ENCODE peak calls at places on chromosomes 6 and 20, in four cellular contexts. D, N, E and O are unnamed samples.

GRCh38 chr20:33830371-33830770 is 19.2 kb downstream of the CHMP4B start:
- DNase-seq in D (no peak), N (no peak), E (no peak), O (no peak)

GRCh38 chr6:169702640-169703246 is 817 bp downstream of the C6orf120 start:
- DNase-seq in D (no peak), N (peak), E (no peak), O (peak)

GRCh38 chr20:48583171-48583570 is 244.6 kb downstream of the PREX1 start:
- DNase-seq in D (no peak), N (no peak), E (no peak), O (no peak)

GRCh38 chr6:124770131-124770530 is 192.1 kb upstream of the RNF217 start:
- DNase-seq in D (no peak), N (no peak), E (no peak), O (no peak)

GRCh38 chr6:143745160-143746133 is 67.7 kb downstream of the PHACTR2 start:
- DNase-seq in D (peak), N (peak), E (no peak), O (peak)

GRCh38 chr20:16612708-16613107 is 39.5 kb upstream of the KIF16B start:
- DNase-seq in D (no peak), N (no peak), E (no peak), O (no peak)

GRCh38 chr6:99589290-99589672 is 17.4 kb upstream of the PRDM13 start:
- DNase-seq in D (no peak), N (no peak), E (no peak), O (peak)

GRCh38 chr20:50921055-50921454 is 10.2 kb downstream of the ADNP start:
- DNase-seq in D (peak), N (no peak), E (no peak), O (no peak)

GRCh38 chr6:33080127-33081089 is 4.6 kb downstream of the HLA-DPB1 start:
- DNase-seq in D (no peak), N (no peak), E (peak), O (peak)

GRCh38 chr6:140382351-140382750 is 1007.9 kb upstream of the CITED2 start:
- DNase-seq in D (no peak), N (no peak), E (no peak), O (no peak)

GRCh38 chr20:39716796-39717341 is 754.7 kb downstream of the DHX35 start:
- DNase-seq in D (no peak), N (no peak), E (no peak), O (no peak)

GRCh38 chr6:35081426-35081851 is 59.7 kb downstream of the TCP11 start:
- DNase-seq in D (no peak), N (no peak), E (no peak), O (no peak)

GRCh38 chr6:148495029-148495428 is 152.4 kb downstream of the SASH1 start:
- DNase-seq in D (no peak), N (no peak), E (no peak), O (no peak)

GRCh38 chr6:148500402-148500801 is 157.8 kb downstream of the SASH1 start:
- DNase-seq in D (no peak), N (no peak), E (no peak), O (no peak)

GRCh38 chr6:148494226-148494625 is 151.6 kb downstream of the SASH1 start:
- DNase-seq in D (no peak), N (no peak), E (no peak), O (no peak)

GRCh38 chr6:148497717-148498116 is 155.1 kb downstream of the SASH1 start:
- DNase-seq in D (no peak), N (no peak), E (no peak), O (no peak)

GRCh38 chr6:148497256-148497655 is 154.6 kb downstream of the SASH1 start:
- DNase-seq in D (no peak), N (no peak), E (no peak), O (no peak)
- TF ChIP-seq NR3C1 in D (no peak), N (no peak), E (no peak), O (no peak)

GRCh38 chr6:56040271-56040670 is 164.9 kb upstream of the BMP5 start:
- DNase-seq in D (no peak), N (no peak), E (no peak), O (no peak)

GRCh38 chr6:56038764-56039163 is 163.4 kb upstream of the BMP5 start:
- DNase-seq in D (no peak), N (no peak), E (no peak), O (no peak)

GRCh38 chr6:56041591-56041990 is 166.2 kb upstream of the BMP5 start:
- DNase-seq in D (no peak), N (no peak), E (no peak), O (no peak)

GRCh38 chr6:56043076-56043475 is 167.7 kb upstream of the BMP5 start:
- DNase-seq in D (no peak), N (no peak), E (no peak), O (no peak)

GRCh38 chr6:56040875-56041274 is 165.5 kb upstream of the BMP5 start:
- DNase-seq in D (no peak), N (no peak), E (no peak), O (no peak)
- TF ChIP-seq HMGXB4 in D (no peak), N (no peak), E (no peak), O (no peak)

DNA sequence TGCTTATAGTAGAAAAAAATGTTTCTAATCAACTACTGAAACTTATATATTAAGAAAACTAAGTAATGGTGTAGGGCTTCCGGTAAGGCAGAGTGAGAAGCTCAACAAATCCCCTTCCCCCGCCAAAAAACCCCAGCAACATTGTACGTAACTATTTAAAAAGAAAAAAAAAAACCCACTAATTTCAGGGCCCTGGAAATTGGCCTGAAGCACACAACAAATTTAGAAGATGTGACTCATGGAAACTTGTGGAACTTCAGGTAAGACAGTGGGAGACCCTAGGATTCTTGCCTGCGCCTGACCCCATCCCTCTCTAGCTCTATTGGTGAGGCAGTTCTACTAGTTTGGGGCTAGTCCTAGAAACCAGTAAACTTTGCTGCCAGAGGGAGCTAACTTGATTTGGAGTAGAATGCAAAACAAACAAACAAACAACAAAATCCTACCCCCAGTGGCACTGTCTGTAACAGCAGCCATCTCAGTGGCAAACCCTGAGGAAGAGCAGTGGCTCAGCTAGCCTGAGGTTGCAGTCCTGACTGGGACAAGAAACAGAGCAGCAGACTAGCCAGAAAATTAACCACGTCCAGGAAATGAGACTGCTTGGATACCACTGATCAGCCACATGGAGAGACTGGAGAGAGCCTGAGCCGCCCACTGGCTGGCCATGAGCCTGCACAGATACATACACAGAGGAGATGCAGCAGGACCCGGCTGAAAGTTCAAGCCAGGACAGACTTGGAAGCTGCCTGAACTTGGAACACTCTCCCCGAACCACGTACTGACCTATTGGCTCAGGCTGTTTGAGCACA is 135.1 kb downstream of the TBXT start:
- DNase-seq in D (peak), N (no peak), E (no peak), O (peak)
- TF ChIP-seq NR3C1 in D (no peak), N (no peak), E (no peak), O (no peak)

DNA sequence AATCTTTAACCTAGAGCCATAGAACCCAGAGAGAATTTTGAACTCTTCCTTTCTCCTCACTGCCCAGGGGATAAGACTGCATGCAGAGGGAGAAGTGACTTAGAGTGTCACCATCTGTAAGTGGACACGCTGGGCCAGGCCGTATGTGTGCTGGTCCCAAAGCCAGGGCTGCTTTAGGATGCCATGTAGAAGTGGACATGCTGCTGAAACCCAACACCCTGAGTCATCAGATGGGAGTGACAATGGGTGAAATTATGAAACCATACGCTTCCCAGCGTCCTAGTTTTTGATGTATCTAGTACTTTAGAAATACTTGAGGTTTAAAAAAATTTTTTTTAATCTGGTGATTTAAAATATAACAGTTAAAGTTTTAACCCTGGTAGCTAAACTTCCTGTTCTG is 191.1 kb downstream of the FNDC1 start:
- DNase-seq in D (no peak), N (no peak), E (no peak), O (no peak)
- TF ChIP-seq HMGXB4 in D (no peak), N (no peak), E (no peak), O (no peak)